ENCODE peak calls at places on chromosomes 11 and 22, in five cellular contexts. One of them, this sample, is unnamed.

GRCh38 chr11:42171046-42171445 is 711.6 kb upstream of the LRRC4C start:
- DNase-seq in activated T-helper 2 cell treated with anti-CD3 and anti-CD28 coated beads, Interferon-gamma antibody, Interleukin-2, Interleukin-4, amounts not matched to agents 10 μg/mL and 5 μg/mL and 100 μg/mL, durations not matched to agents 14 hours and 24 hours and 36 hours: no peak
- DNase-seq in ELR: no peak
- DNase-seq in stimulated activated effector memory CD8-positive, alpha-beta T cell treated with anti-CD3 and anti-CD28 coated beads, Interleukin-12 subunit alpha, Interleukin-12 subunit beta, amount 100 ng/mL, for 72 hours: no peak
- DNase-seq in fibroblast of lung: no peak
- DNase-seq in this sample: no peak

GRCh38 chr11:2772544-2773031 is 72.8 kb upstream of the KCNQ1OT1 start:
- DNase-seq in activated T-helper 2 cell treated with anti-CD3 and anti-CD28 coated beads, Interferon-gamma antibody, Interleukin-2, Interleukin-4, amounts not matched to agents 10 μg/mL and 5 μg/mL and 100 μg/mL, durations not matched to agents 14 hours and 24 hours and 36 hours: no peak
- DNase-seq in ELR: peak
- DNase-seq in stimulated activated effector memory CD8-positive, alpha-beta T cell treated with anti-CD3 and anti-CD28 coated beads, Interleukin-12 subunit alpha, Interleukin-12 subunit beta, amount 100 ng/mL, for 72 hours: no peak
- DNase-seq in fibroblast of lung: peak
- DNase-seq in this sample: peak

GRCh38 chr11:45902452-45903380 is 4.4 kb downstream of the FREY1 start:
- DNase-seq in activated T-helper 2 cell treated with anti-CD3 and anti-CD28 coated beads, Interferon-gamma antibody, Interleukin-2, Interleukin-4, amounts not matched to agents 10 μg/mL and 5 μg/mL and 100 μg/mL, durations not matched to agents 14 hours and 24 hours and 36 hours: no peak
- DNase-seq in ELR: no peak
- DNase-seq in stimulated activated effector memory CD8-positive, alpha-beta T cell treated with anti-CD3 and anti-CD28 coated beads, Interleukin-12 subunit alpha, Interleukin-12 subunit beta, amount 100 ng/mL, for 72 hours: no peak
- DNase-seq in fibroblast of lung: no peak
- DNase-seq in this sample: no peak

GRCh38 chr11:14973621-14974020 is 1.5 kb upstream of the CALCA start:
- DNase-seq in activated T-helper 2 cell treated with anti-CD3 and anti-CD28 coated beads, Interferon-gamma antibody, Interleukin-2, Interleukin-4, amounts not matched to agents 10 μg/mL and 5 μg/mL and 100 μg/mL, durations not matched to agents 14 hours and 24 hours and 36 hours: no peak
- DNase-seq in ELR: peak
- DNase-seq in stimulated activated effector memory CD8-positive, alpha-beta T cell treated with anti-CD3 and anti-CD28 coated beads, Interleukin-12 subunit alpha, Interleukin-12 subunit beta, amount 100 ng/mL, for 72 hours: peak
- DNase-seq in fibroblast of lung: peak
- DNase-seq in this sample: no peak

GRCh38 chr11:135075740-135076139 is 663.7 kb upstream of the B3GAT1 start:
- DNase-seq in activated T-helper 2 cell treated with anti-CD3 and anti-CD28 coated beads, Interferon-gamma antibody, Interleukin-2, Interleukin-4, amounts not matched to agents 10 μg/mL and 5 μg/mL and 100 μg/mL, durations not matched to agents 14 hours and 24 hours and 36 hours: peak
- DNase-seq in ELR: peak
- DNase-seq in stimulated activated effector memory CD8-positive, alpha-beta T cell treated with anti-CD3 and anti-CD28 coated beads, Interleukin-12 subunit alpha, Interleukin-12 subunit beta, amount 100 ng/mL, for 72 hours: peak
- DNase-seq in fibroblast of lung: peak
- DNase-seq in this sample: peak

GRCh38 chr11:27347361-27347760 is 15.7 kb downstream of the CCDC34 start:
- DNase-seq in activated T-helper 2 cell treated with anti-CD3 and anti-CD28 coated beads, Interferon-gamma antibody, Interleukin-2, Interleukin-4, amounts not matched to agents 10 μg/mL and 5 μg/mL and 100 μg/mL, durations not matched to agents 14 hours and 24 hours and 36 hours: no peak
- DNase-seq in ELR: no peak
- DNase-seq in stimulated activated effector memory CD8-positive, alpha-beta T cell treated with anti-CD3 and anti-CD28 coated beads, Interleukin-12 subunit alpha, Interleukin-12 subunit beta, amount 100 ng/mL, for 72 hours: no peak
- DNase-seq in fibroblast of lung: no peak
- DNase-seq in this sample: no peak

GRCh38 chr22:49413551-49413950 is 414.1 kb downstream of the BRD1 start:
- DNase-seq in activated T-helper 2 cell treated with anti-CD3 and anti-CD28 coated beads, Interferon-gamma antibody, Interleukin-2, Interleukin-4, amounts not matched to agents 10 μg/mL and 5 μg/mL and 100 μg/mL, durations not matched to agents 14 hours and 24 hours and 36 hours: no peak
- DNase-seq in ELR: no peak
- DNase-seq in stimulated activated effector memory CD8-positive, alpha-beta T cell treated with anti-CD3 and anti-CD28 coated beads, Interleukin-12 subunit alpha, Interleukin-12 subunit beta, amount 100 ng/mL, for 72 hours: no peak
- DNase-seq in fibroblast of lung: no peak
- DNase-seq in this sample: no peak

GRCh38 chr11:119377961-119378667 is 3.4 kb downstream of the USP2 start:
- DNase-seq in activated T-helper 2 cell treated with anti-CD3 and anti-CD28 coated beads, Interferon-gamma antibody, Interleukin-2, Interleukin-4, amounts not matched to agents 10 μg/mL and 5 μg/mL and 100 μg/mL, durations not matched to agents 14 hours and 24 hours and 36 hours: no peak
- DNase-seq in ELR: no peak
- DNase-seq in stimulated activated effector memory CD8-positive, alpha-beta T cell treated with anti-CD3 and anti-CD28 coated beads, Interleukin-12 subunit alpha, Interleukin-12 subunit beta, amount 100 ng/mL, for 72 hours: peak
- DNase-seq in fibroblast of lung: no peak
- DNase-seq in this sample: no peak

GRCh38 chr11:11555228-11555627 is 66.6 kb downstream of the GALNT18 start:
- DNase-seq in activated T-helper 2 cell treated with anti-CD3 and anti-CD28 coated beads, Interferon-gamma antibody, Interleukin-2, Interleukin-4, amounts not matched to agents 10 μg/mL and 5 μg/mL and 100 μg/mL, durations not matched to agents 14 hours and 24 hours and 36 hours: no peak
- DNase-seq in ELR: no peak
- DNase-seq in stimulated activated effector memory CD8-positive, alpha-beta T cell treated with anti-CD3 and anti-CD28 coated beads, Interleukin-12 subunit alpha, Interleukin-12 subunit beta, amount 100 ng/mL, for 72 hours: no peak
- DNase-seq in fibroblast of lung: peak
- DNase-seq in this sample: no peak

GRCh38 chr11:126115253-126115540 is 52.5 kb upstream of the CDON start:
- DNase-seq in activated T-helper 2 cell treated with anti-CD3 and anti-CD28 coated beads, Interferon-gamma antibody, Interleukin-2, Interleukin-4, amounts not matched to agents 10 μg/mL and 5 μg/mL and 100 μg/mL, durations not matched to agents 14 hours and 24 hours and 36 hours: no peak
- DNase-seq in ELR: no peak
- DNase-seq in stimulated activated effector memory CD8-positive, alpha-beta T cell treated with anti-CD3 and anti-CD28 coated beads, Interleukin-12 subunit alpha, Interleukin-12 subunit beta, amount 100 ng/mL, for 72 hours: no peak
- DNase-seq in fibroblast of lung: no peak
- DNase-seq in this sample: no peak

GRCh38 chr11:8604078-8604723 is 10.2 kb upstream of the STK33 start:
- DNase-seq in activated T-helper 2 cell treated with anti-CD3 and anti-CD28 coated beads, Interferon-gamma antibody, Interleukin-2, Interleukin-4, amounts not matched to agents 10 μg/mL and 5 μg/mL and 100 μg/mL, durations not matched to agents 14 hours and 24 hours and 36 hours: no peak
- DNase-seq in ELR: peak
- DNase-seq in stimulated activated effector memory CD8-positive, alpha-beta T cell treated with anti-CD3 and anti-CD28 coated beads, Interleukin-12 subunit alpha, Interleukin-12 subunit beta, amount 100 ng/mL, for 72 hours: peak
- DNase-seq in fibroblast of lung: peak
- DNase-seq in this sample: peak

GRCh38 chr11:113176561-113176960 is 137.8 kb upstream of the TTC12 start:
- DNase-seq in activated T-helper 2 cell treated with anti-CD3 and anti-CD28 coated beads, Interferon-gamma antibody, Interleukin-2, Interleukin-4, amounts not matched to agents 10 μg/mL and 5 μg/mL and 100 μg/mL, durations not matched to agents 14 hours and 24 hours and 36 hours: no peak
- DNase-seq in ELR: peak
- DNase-seq in stimulated activated effector memory CD8-positive, alpha-beta T cell treated with anti-CD3 and anti-CD28 coated beads, Interleukin-12 subunit alpha, Interleukin-12 subunit beta, amount 100 ng/mL, for 72 hours: no peak
- DNase-seq in fibroblast of lung: peak
- DNase-seq in this sample: no peak

GRCh38 chr11:120235024-120235628 is 4.8 kb upstream of the POU2F3 start:
- DNase-seq in activated T-helper 2 cell treated with anti-CD3 and anti-CD28 coated beads, Interferon-gamma antibody, Interleukin-2, Interleukin-4, amounts not matched to agents 10 μg/mL and 5 μg/mL and 100 μg/mL, durations not matched to agents 14 hours and 24 hours and 36 hours: peak
- DNase-seq in ELR: peak
- DNase-seq in stimulated activated effector memory CD8-positive, alpha-beta T cell treated with anti-CD3 and anti-CD28 coated beads, Interleukin-12 subunit alpha, Interleukin-12 subunit beta, amount 100 ng/mL, for 72 hours: peak
- DNase-seq in fibroblast of lung: peak
- DNase-seq in this sample: peak

GRCh38 chr11:27440090-27440489 is 32.5 kb downstream of the LGR4 start:
- DNase-seq in activated T-helper 2 cell treated with anti-CD3 and anti-CD28 coated beads, Interferon-gamma antibody, Interleukin-2, Interleukin-4, amounts not matched to agents 10 μg/mL and 5 μg/mL and 100 μg/mL, durations not matched to agents 14 hours and 24 hours and 36 hours: no peak
- DNase-seq in ELR: no peak
- DNase-seq in stimulated activated effector memory CD8-positive, alpha-beta T cell treated with anti-CD3 and anti-CD28 coated beads, Interleukin-12 subunit alpha, Interleukin-12 subunit beta, amount 100 ng/mL, for 72 hours: no peak
- DNase-seq in fibroblast of lung: no peak
- DNase-seq in this sample: no peak

GRCh38 chr11:106391771-106392412 is 314.4 kb downstream of the AASDHPPT start:
- DNase-seq in activated T-helper 2 cell treated with anti-CD3 and anti-CD28 coated beads, Interferon-gamma antibody, Interleukin-2, Interleukin-4, amounts not matched to agents 10 μg/mL and 5 μg/mL and 100 μg/mL, durations not matched to agents 14 hours and 24 hours and 36 hours: no peak
- DNase-seq in ELR: peak
- DNase-seq in stimulated activated effector memory CD8-positive, alpha-beta T cell treated with anti-CD3 and anti-CD28 coated beads, Interleukin-12 subunit alpha, Interleukin-12 subunit beta, amount 100 ng/mL, for 72 hours: no peak
- DNase-seq in fibroblast of lung: peak
- DNase-seq in this sample: no peak

GRCh38 chr22:45932066-45932465 is 44.9 kb downstream of the WNT7B start:
- DNase-seq in activated T-helper 2 cell treated with anti-CD3 and anti-CD28 coated beads, Interferon-gamma antibody, Interleukin-2, Interleukin-4, amounts not matched to agents 10 μg/mL and 5 μg/mL and 100 μg/mL, durations not matched to agents 14 hours and 24 hours and 36 hours: no peak
- DNase-seq in ELR: peak
- DNase-seq in stimulated activated effector memory CD8-positive, alpha-beta T cell treated with anti-CD3 and anti-CD28 coated beads, Interleukin-12 subunit alpha, Interleukin-12 subunit beta, amount 100 ng/mL, for 72 hours: no peak
- DNase-seq in fibroblast of lung: peak
- DNase-seq in this sample: no peak

GRCh38 chr11:249062-249461 is 12.3 kb downstream of the PSMD13 start:
- DNase-seq in activated T-helper 2 cell treated with anti-CD3 and anti-CD28 coated beads, Interferon-gamma antibody, Interleukin-2, Interleukin-4, amounts not matched to agents 10 μg/mL and 5 μg/mL and 100 μg/mL, durations not matched to agents 14 hours and 24 hours and 36 hours: no peak
- DNase-seq in ELR: no peak
- DNase-seq in stimulated activated effector memory CD8-positive, alpha-beta T cell treated with anti-CD3 and anti-CD28 coated beads, Interleukin-12 subunit alpha, Interleukin-12 subunit beta, amount 100 ng/mL, for 72 hours: no peak
- DNase-seq in fibroblast of lung: no peak
- DNase-seq in this sample: no peak

GRCh38 chr11:74784234-74784633 is 35.6 kb downstream of the RNF169 start:
- DNase-seq in activated T-helper 2 cell treated with anti-CD3 and anti-CD28 coated beads, Interferon-gamma antibody, Interleukin-2, Interleukin-4, amounts not matched to agents 10 μg/mL and 5 μg/mL and 100 μg/mL, durations not matched to agents 14 hours and 24 hours and 36 hours: no peak
- DNase-seq in ELR: no peak
- DNase-seq in stimulated activated effector memory CD8-positive, alpha-beta T cell treated with anti-CD3 and anti-CD28 coated beads, Interleukin-12 subunit alpha, Interleukin-12 subunit beta, amount 100 ng/mL, for 72 hours: no peak
- DNase-seq in fibroblast of lung: no peak
- DNase-seq in this sample: no peak

GRCh38 chr22:23094260-23094659 is 23.9 kb downstream of the GNAZ start:
- DNase-seq in activated T-helper 2 cell treated with anti-CD3 and anti-CD28 coated beads, Interferon-gamma antibody, Interleukin-2, Interleukin-4, amounts not matched to agents 10 μg/mL and 5 μg/mL and 100 μg/mL, durations not matched to agents 14 hours and 24 hours and 36 hours: no peak
- DNase-seq in ELR: no peak
- DNase-seq in stimulated activated effector memory CD8-positive, alpha-beta T cell treated with anti-CD3 and anti-CD28 coated beads, Interleukin-12 subunit alpha, Interleukin-12 subunit beta, amount 100 ng/mL, for 72 hours: no peak
- DNase-seq in fibroblast of lung: no peak
- DNase-seq in this sample: no peak

GRCh38 chr11:72773291-72773690 is 20.6 kb downstream of the STARD10 start:
- DNase-seq in activated T-helper 2 cell treated with anti-CD3 and anti-CD28 coated beads, Interferon-gamma antibody, Interleukin-2, Interleukin-4, amounts not matched to agents 10 μg/mL and 5 μg/mL and 100 μg/mL, durations not matched to agents 14 hours and 24 hours and 36 hours: no peak
- DNase-seq in ELR: peak
- DNase-seq in stimulated activated effector memory CD8-positive, alpha-beta T cell treated with anti-CD3 and anti-CD28 coated beads, Interleukin-12 subunit alpha, Interleukin-12 subunit beta, amount 100 ng/mL, for 72 hours: no peak
- DNase-seq in fibroblast of lung: peak
- DNase-seq in this sample: peak

GRCh38 chr11:62456630-62457029 is 37.8 kb downstream of the SCGB1A1 start:
- DNase-seq in activated T-helper 2 cell treated with anti-CD3 and anti-CD28 coated beads, Interferon-gamma antibody, Interleukin-2, Interleukin-4, amounts not matched to agents 10 μg/mL and 5 μg/mL and 100 μg/mL, durations not matched to agents 14 hours and 24 hours and 36 hours: no peak
- DNase-seq in ELR: no peak
- DNase-seq in stimulated activated effector memory CD8-positive, alpha-beta T cell treated with anti-CD3 and anti-CD28 coated beads, Interleukin-12 subunit alpha, Interleukin-12 subunit beta, amount 100 ng/mL, for 72 hours: no peak
- DNase-seq in fibroblast of lung: no peak
- DNase-seq in this sample: no peak

GRCh38 chr11:106956887-106957505 is 61.3 kb downstream of the GUCY1A2 start:
- DNase-seq in activated T-helper 2 cell treated with anti-CD3 and anti-CD28 coated beads, Interferon-gamma antibody, Interleukin-2, Interleukin-4, amounts not matched to agents 10 μg/mL and 5 μg/mL and 100 μg/mL, durations not matched to agents 14 hours and 24 hours and 36 hours: no peak
- DNase-seq in ELR: no peak
- DNase-seq in stimulated activated effector memory CD8-positive, alpha-beta T cell treated with anti-CD3 and anti-CD28 coated beads, Interleukin-12 subunit alpha, Interleukin-12 subunit beta, amount 100 ng/mL, for 72 hours: no peak
- DNase-seq in fibroblast of lung: no peak
- DNase-seq in this sample: no peak

GRCh38 chr11:70799386-70799785 is 401.1 kb downstream of the CTTN start:
- DNase-seq in activated T-helper 2 cell treated with anti-CD3 and anti-CD28 coated beads, Interferon-gamma antibody, Interleukin-2, Interleukin-4, amounts not matched to agents 10 μg/mL and 5 μg/mL and 100 μg/mL, durations not matched to agents 14 hours and 24 hours and 36 hours: no peak
- DNase-seq in ELR: no peak
- DNase-seq in stimulated activated effector memory CD8-positive, alpha-beta T cell treated with anti-CD3 and anti-CD28 coated beads, Interleukin-12 subunit alpha, Interleukin-12 subunit beta, amount 100 ng/mL, for 72 hours: no peak
- DNase-seq in fibroblast of lung: peak
- DNase-seq in this sample: no peak

GRCh38 chr11:19164881-19165280 is 36.9 kb downstream of the CSRP3 start:
- DNase-seq in activated T-helper 2 cell treated with anti-CD3 and anti-CD28 coated beads, Interferon-gamma antibody, Interleukin-2, Interleukin-4, amounts not matched to agents 10 μg/mL and 5 μg/mL and 100 μg/mL, durations not matched to agents 14 hours and 24 hours and 36 hours: no peak
- DNase-seq in ELR: no peak
- DNase-seq in stimulated activated effector memory CD8-positive, alpha-beta T cell treated with anti-CD3 and anti-CD28 coated beads, Interleukin-12 subunit alpha, Interleukin-12 subunit beta, amount 100 ng/mL, for 72 hours: no peak
- DNase-seq in fibroblast of lung: no peak
- DNase-seq in this sample: no peak

GRCh38 chr11:55942785-55943392 is 6.7 kb upstream of the OR5I1 start:
- DNase-seq in activated T-helper 2 cell treated with anti-CD3 and anti-CD28 coated beads, Interferon-gamma antibody, Interleukin-2, Interleukin-4, amounts not matched to agents 10 μg/mL and 5 μg/mL and 100 μg/mL, durations not matched to agents 14 hours and 24 hours and 36 hours: no peak
- DNase-seq in ELR: peak
- DNase-seq in stimulated activated effector memory CD8-positive, alpha-beta T cell treated with anti-CD3 and anti-CD28 coated beads, Interleukin-12 subunit alpha, Interleukin-12 subunit beta, amount 100 ng/mL, for 72 hours: no peak
- DNase-seq in fibroblast of lung: peak
- DNase-seq in this sample: peak

GRCh38 chr11:132111781-132112380 is 741.5 kb downstream of the NTM start:
- DNase-seq in activated T-helper 2 cell treated with anti-CD3 and anti-CD28 coated beads, Interferon-gamma antibody, Interleukin-2, Interleukin-4, amounts not matched to agents 10 μg/mL and 5 μg/mL and 100 μg/mL, durations not matched to agents 14 hours and 24 hours and 36 hours: no peak
- DNase-seq in ELR: peak
- DNase-seq in stimulated activated effector memory CD8-positive, alpha-beta T cell treated with anti-CD3 and anti-CD28 coated beads, Interleukin-12 subunit alpha, Interleukin-12 subunit beta, amount 100 ng/mL, for 72 hours: no peak
- DNase-seq in fibroblast of lung: peak
- DNase-seq in this sample: no peak

GRCh38 chr22:46096706-46097230 is 53.6 kb upstream of the PPARA start:
- DNase-seq in activated T-helper 2 cell treated with anti-CD3 and anti-CD28 coated beads, Interferon-gamma antibody, Interleukin-2, Interleukin-4, amounts not matched to agents 10 μg/mL and 5 μg/mL and 100 μg/mL, durations not matched to agents 14 hours and 24 hours and 36 hours: no peak
- DNase-seq in ELR: no peak
- DNase-seq in stimulated activated effector memory CD8-positive, alpha-beta T cell treated with anti-CD3 and anti-CD28 coated beads, Interleukin-12 subunit alpha, Interleukin-12 subunit beta, amount 100 ng/mL, for 72 hours: no peak
- DNase-seq in fibroblast of lung: no peak
- DNase-seq in this sample: no peak

GRCh38 chr11:37571248-37571647 is 973.2 kb upstream of the RAG2 start:
- DNase-seq in activated T-helper 2 cell treated with anti-CD3 and anti-CD28 coated beads, Interferon-gamma antibody, Interleukin-2, Interleukin-4, amounts not matched to agents 10 μg/mL and 5 μg/mL and 100 μg/mL, durations not matched to agents 14 hours and 24 hours and 36 hours: no peak
- DNase-seq in ELR: no peak
- DNase-seq in stimulated activated effector memory CD8-positive, alpha-beta T cell treated with anti-CD3 and anti-CD28 coated beads, Interleukin-12 subunit alpha, Interleukin-12 subunit beta, amount 100 ng/mL, for 72 hours: no peak
- DNase-seq in fibroblast of lung: peak
- DNase-seq in this sample: no peak

GRCh38 chr22:20071524-20071972 is 8.5 kb upstream of the DGCR8 start:
- DNase-seq in activated T-helper 2 cell treated with anti-CD3 and anti-CD28 coated beads, Interferon-gamma antibody, Interleukin-2, Interleukin-4, amounts not matched to agents 10 μg/mL and 5 μg/mL and 100 μg/mL, durations not matched to agents 14 hours and 24 hours and 36 hours: no peak
- DNase-seq in ELR: no peak
- DNase-seq in stimulated activated effector memory CD8-positive, alpha-beta T cell treated with anti-CD3 and anti-CD28 coated beads, Interleukin-12 subunit alpha, Interleukin-12 subunit beta, amount 100 ng/mL, for 72 hours: no peak
- DNase-seq in fibroblast of lung: no peak
- DNase-seq in this sample: no peak

GRCh38 chr11:6646040-6646439 is 9.6 kb downstream of the DCHS1 start:
- DNase-seq in activated T-helper 2 cell treated with anti-CD3 and anti-CD28 coated beads, Interferon-gamma antibody, Interleukin-2, Interleukin-4, amounts not matched to agents 10 μg/mL and 5 μg/mL and 100 μg/mL, durations not matched to agents 14 hours and 24 hours and 36 hours: no peak
- DNase-seq in ELR: peak
- DNase-seq in stimulated activated effector memory CD8-positive, alpha-beta T cell treated with anti-CD3 and anti-CD28 coated beads, Interleukin-12 subunit alpha, Interleukin-12 subunit beta, amount 100 ng/mL, for 72 hours: no peak
- DNase-seq in fibroblast of lung: peak
- DNase-seq in this sample: no peak

GRCh38 chr11:29985248-29985647 is 31.6 kb downstream of the KCNA4 start:
- DNase-seq in activated T-helper 2 cell treated with anti-CD3 and anti-CD28 coated beads, Interferon-gamma antibody, Interleukin-2, Interleukin-4, amounts not matched to agents 10 μg/mL and 5 μg/mL and 100 μg/mL, durations not matched to agents 14 hours and 24 hours and 36 hours: no peak
- DNase-seq in ELR: no peak
- DNase-seq in stimulated activated effector memory CD8-positive, alpha-beta T cell treated with anti-CD3 and anti-CD28 coated beads, Interleukin-12 subunit alpha, Interleukin-12 subunit beta, amount 100 ng/mL, for 72 hours: no peak
- DNase-seq in fibroblast of lung: no peak
- DNase-seq in this sample: no peak

GRCh38 chr11:119207607-119208006 is 1.5 kb downstream of the CBL start:
- DNase-seq in activated T-helper 2 cell treated with anti-CD3 and anti-CD28 coated beads, Interferon-gamma antibody, Interleukin-2, Interleukin-4, amounts not matched to agents 10 μg/mL and 5 μg/mL and 100 μg/mL, durations not matched to agents 14 hours and 24 hours and 36 hours: no peak
- DNase-seq in ELR: no peak
- DNase-seq in stimulated activated effector memory CD8-positive, alpha-beta T cell treated with anti-CD3 and anti-CD28 coated beads, Interleukin-12 subunit alpha, Interleukin-12 subunit beta, amount 100 ng/mL, for 72 hours: no peak
- DNase-seq in fibroblast of lung: no peak
- DNase-seq in this sample: no peak

GRCh38 chr11:7846003-7846402 is 49.3 kb upstream of the OR5P2 start:
- DNase-seq in activated T-helper 2 cell treated with anti-CD3 and anti-CD28 coated beads, Interferon-gamma antibody, Interleukin-2, Interleukin-4, amounts not matched to agents 10 μg/mL and 5 μg/mL and 100 μg/mL, durations not matched to agents 14 hours and 24 hours and 36 hours: no peak
- DNase-seq in ELR: peak
- DNase-seq in stimulated activated effector memory CD8-positive, alpha-beta T cell treated with anti-CD3 and anti-CD28 coated beads, Interleukin-12 subunit alpha, Interleukin-12 subunit beta, amount 100 ng/mL, for 72 hours: no peak
- DNase-seq in fibroblast of lung: no peak
- DNase-seq in this sample: no peak

GRCh38 chr11:62433553-62434301 is 14.9 kb downstream of the SCGB1A1 start:
- DNase-seq in activated T-helper 2 cell treated with anti-CD3 and anti-CD28 coated beads, Interferon-gamma antibody, Interleukin-2, Interleukin-4, amounts not matched to agents 10 μg/mL and 5 μg/mL and 100 μg/mL, durations not matched to agents 14 hours and 24 hours and 36 hours: no peak
- DNase-seq in ELR: no peak
- DNase-seq in stimulated activated effector memory CD8-positive, alpha-beta T cell treated with anti-CD3 and anti-CD28 coated beads, Interleukin-12 subunit alpha, Interleukin-12 subunit beta, amount 100 ng/mL, for 72 hours: no peak
- DNase-seq in fibroblast of lung: no peak
- DNase-seq in this sample: no peak

GRCh38 chr11:1194977-1195689 is 27.7 kb upstream of the MUC5B start:
- DNase-seq in activated T-helper 2 cell treated with anti-CD3 and anti-CD28 coated beads, Interferon-gamma antibody, Interleukin-2, Interleukin-4, amounts not matched to agents 10 μg/mL and 5 μg/mL and 100 μg/mL, durations not matched to agents 14 hours and 24 hours and 36 hours: no peak
- DNase-seq in ELR: no peak
- DNase-seq in stimulated activated effector memory CD8-positive, alpha-beta T cell treated with anti-CD3 and anti-CD28 coated beads, Interleukin-12 subunit alpha, Interleukin-12 subunit beta, amount 100 ng/mL, for 72 hours: no peak
- DNase-seq in fibroblast of lung: no peak
- DNase-seq in this sample: no peak

GRCh38 chr11:92286718-92287117 is 62.1 kb downstream of the FAT3 start:
- DNase-seq in activated T-helper 2 cell treated with anti-CD3 and anti-CD28 coated beads, Interferon-gamma antibody, Interleukin-2, Interleukin-4, amounts not matched to agents 10 μg/mL and 5 μg/mL and 100 μg/mL, durations not matched to agents 14 hours and 24 hours and 36 hours: no peak
- DNase-seq in ELR: no peak
- DNase-seq in stimulated activated effector memory CD8-positive, alpha-beta T cell treated with anti-CD3 and anti-CD28 coated beads, Interleukin-12 subunit alpha, Interleukin-12 subunit beta, amount 100 ng/mL, for 72 hours: no peak
- DNase-seq in fibroblast of lung: peak
- DNase-seq in this sample: no peak

GRCh38 chr11:47393163-47394049 is 15.0 kb upstream of the SLC39A13 start:
- DNase-seq in activated T-helper 2 cell treated with anti-CD3 and anti-CD28 coated beads, Interferon-gamma antibody, Interleukin-2, Interleukin-4, amounts not matched to agents 10 μg/mL and 5 μg/mL and 100 μg/mL, durations not matched to agents 14 hours and 24 hours and 36 hours: no peak
- DNase-seq in ELR: peak
- DNase-seq in stimulated activated effector memory CD8-positive, alpha-beta T cell treated with anti-CD3 and anti-CD28 coated beads, Interleukin-12 subunit alpha, Interleukin-12 subunit beta, amount 100 ng/mL, for 72 hours: no peak
- DNase-seq in fibroblast of lung: peak
- DNase-seq in this sample: no peak

This sample was measured in RKO.